ENCODE peak calls at places on chromosomes 12 and 14, in ten cellular contexts. O is left ventricle myocardium inferior; X is CD4-positive, alpha-beta T cell; V is heart right ventricle; A is stimulated activated CD8-positive, alpha-beta memory T cell treated with anti-CD3 and anti-CD28 coated beads, Interleukin-4, amount 100 ng/mL, for 1 hour; U is GM20000; G is nucleus accumbens; C is GM10248; M is NCI-H1417; Z is cardiac muscle cell. J is an unnamed sample.

GRCh38 chr12:110436231-110436630 is 13.9 kb downstream of the ARPC3 start:
- DNase-seq in O (no peak), X (no peak), V (no peak), A (no peak), U (no peak), G (no peak), C (no peak), M (no peak), Z (no peak), J (no peak)

GRCh38 chr12:6376965-6377666 is 1.8 kb upstream of the SCNN1A start:
- DNase-seq in O (no peak), X (no peak), V (no peak), A (no peak), U (peak; percentile 32), G (no peak), C (no peak), M (no peak), Z (no peak), J (no peak)

GRCh38 chr12:73506611-73507010 is 1031.0 kb upstream of the ATXN7L3B start:
- DNase-seq in O (no peak), X (no peak), V (no peak), A (no peak), U (no peak), G (no peak), C (no peak), M (no peak), Z (no peak), J (no peak)

GRCh38 chr12:3629082-3629830 is 123.7 kb downstream of the CRACR2A start:
- DNase-seq in O (no peak), X (no peak), V (no peak), A (no peak), U (no peak), G (no peak), C (no peak), M (no peak), Z (no peak), J (no peak)

GRCh38 chr14:23364604-23365352 is at the start of gene EFS:
- DNase-seq in O (peak; percentile 69), X (no peak), V (peak; percentile 65), A (no peak), U (no peak), G (peak; percentile 55), C (no peak), M (no peak), Z (no peak), J (no peak)

GRCh38 chr12:29008786-29009185 is 140.3 kb upstream of the FAR2 start:
- DNase-seq in O (no peak), X (no peak), V (no peak), A (no peak), U (no peak), G (no peak), C (no peak), M (no peak), Z (no peak), J (no peak)

GRCh38 chr12:50581226-50582184 is 76.7 kb downstream of the DIP2B start:
- DNase-seq in O (no peak), X (no peak), V (no peak), A (no peak), U (no peak), G (no peak), C (no peak), M (no peak), Z (no peak), J (peak; percentile 53)

GRCh38 chr12:54749191-54749818 is 101.1 kb upstream of the DCD start:
- DNase-seq in O (no peak), X (peak; percentile 9), V (no peak), A (no peak), U (peak; percentile 54), G (no peak), C (peak; percentile 56), M (peak; percentile 34), Z (peak; percentile 64), J (no peak)

GRCh38 chr12:62660763-62661162 is 194.1 kb downstream of the MON2 start:
- DNase-seq in O (no peak), X (no peak), V (no peak), A (no peak), U (no peak), G (no peak), C (no peak), M (no peak), Z (no peak), J (peak; percentile 12)

GRCh38 chr14:105193916-105194782 is 13.0 kb upstream of the NUDT14 start:
- DNase-seq in O (no peak), X (peak; percentile 38), V (no peak), A (no peak), U (no peak), G (no peak), C (no peak), M (peak; percentile 90), Z (no peak), J (no peak)

GRCh38 chr12:111010061-111010460 is 89.7 kb upstream of the MYL2 start:
- DNase-seq in O (no peak), X (no peak), V (no peak), A (no peak), U (no peak), G (no peak), C (no peak), M (no peak), Z (no peak), J (no peak)

GRCh38 chr12:108821407-108822397 is 35.7 kb downstream of the SSH1 start:
- DNase-seq in O (no peak), X (no peak), V (no peak), A (no peak), U (peak; percentile 56), G (no peak), C (no peak), M (no peak), Z (no peak), J (no peak)

GRCh38 chr12:83826112-83826511 is 1086.5 kb downstream of the SLC6A15 start:
- DNase-seq in O (no peak), X (no peak), V (no peak), A (no peak), U (peak; percentile 25), G (peak; percentile 24), C (peak; percentile 34), M (peak; percentile 33), Z (peak; percentile 21), J (no peak)

GRCh38 chr12:14860490-14860889 is 17.2 kb upstream of the ART4 start:
- DNase-seq in O (no peak), X (no peak), V (no peak), A (no peak), U (no peak), G (no peak), C (no peak), M (no peak), Z (no peak), J (no peak)

GRCh38 chr12:55922126-55922525 is 5.6 kb downstream of the PYM1 start:
- DNase-seq in O (no peak), X (no peak), V (no peak), A (no peak), U (no peak), G (no peak), C (no peak), M (no peak), Z (no peak), J (no peak)

GRCh38 chr14:69054030-69054429 is 74.9 kb upstream of the ACTN1 start:
- DNase-seq in O (no peak), X (no peak), V (peak; percentile 40), A (no peak), U (no peak), G (no peak), C (no peak), M (no peak), Z (no peak), J (no peak)

GRCh38 chr14:90263748-90264449 is 7.5 kb downstream of the PSMC1 start:
- DNase-seq in O (no peak), X (no peak), V (no peak), A (no peak), U (peak; percentile 39), G (no peak), C (no peak), M (no peak), Z (no peak), J (no peak)

GRCh38 chr12:58818546-58818945 is 101.8 kb downstream of the LRIG3 start:
- DNase-seq in O (no peak), X (no peak), V (no peak), A (no peak), U (no peak), G (no peak), C (no peak), M (no peak), Z (no peak), J (no peak)

GRCh38 chr12:14952295-14952995 is 9.0 kb downstream of the ARHGDIB start:
- DNase-seq in O (no peak), X (peak; percentile 47), V (no peak), A (no peak), U (peak; percentile 33), G (no peak), C (peak; percentile 28), M (peak; percentile 14), Z (no peak), J (peak; percentile 47)

GRCh38 chr14:105136401-105137322 is 31.9 kb downstream of the JAG2 start:
- DNase-seq in O (no peak), X (no peak), V (no peak), A (no peak), U (no peak), G (no peak), C (no peak), M (no peak), Z (no peak), J (no peak)

GRCh38 chr14:99968156-99968920 is 96.9 kb upstream of the EVL start:
- DNase-seq in O (no peak), X (no peak), V (no peak), A (no peak), U (no peak), G (no peak), C (no peak), M (no peak), Z (no peak), J (peak; percentile 65)

GRCh38 chr14:72924332-72924731 is 1.9 kb upstream of the DCAF4 start:
- DNase-seq in O (peak; percentile 65), X (no peak), V (peak; percentile 70), A (no peak), U (no peak), G (no peak), C (no peak), M (no peak), Z (peak; percentile 83), J (no peak)

GRCh38 chr14:88941414-88941813 is 117.0 kb downstream of the TTC8 start:
- DNase-seq in O (no peak), X (no peak), V (no peak), A (no peak), U (no peak), G (no peak), C (no peak), M (no peak), Z (no peak), J (no peak)

GRCh38 chr14:105292810-105293711 is 7.7 kb downstream of the BRF1 start:
- DNase-seq in O (no peak), X (peak; percentile 16), V (no peak), A (no peak), U (no peak), G (no peak), C (no peak), M (no peak), Z (no peak), J (no peak)

GRCh38 chr12:63889236-63889635 is 44.7 kb downstream of the SRGAP1 start:
- DNase-seq in O (no peak), X (no peak), V (no peak), A (no peak), U (no peak), G (no peak), C (no peak), M (no peak), Z (no peak), J (peak; percentile 27)

GRCh38 chr12:2877959-2878732 is 1.1 kb downstream of the RHNO1 start:
- DNase-seq in O (no peak), X (no peak), V (no peak), A (no peak), U (peak; percentile 44), G (no peak), C (no peak), M (peak; percentile 74), Z (no peak), J (no peak)

GRCh38 chr12:57899010-57899662 is 42.2 kb upstream of the ATP23 start:
- DNase-seq in O (peak; percentile 31), X (peak; percentile 76), V (peak; percentile 43), A (peak; percentile 53), U (peak; percentile 87), G (no peak), C (peak; percentile 82), M (peak; percentile 50), Z (no peak), J (peak; percentile 50)

GRCh38 chr14:61153436-61153835 is 127.7 kb downstream of the TMEM30B start:
- DNase-seq in O (no peak), X (no peak), V (no peak), A (no peak), U (no peak), G (no peak), C (no peak), M (peak; percentile 39), Z (peak; percentile 72), J (no peak)

J was measured in H54.